ENCODE peak calls at places on chromosome 2, in four cellular contexts. Z is T-helper 2 cell, J is IMR-90, M is amygdala. C is an unnamed sample.

GRCh38 chr2:120441744-120442471 is 96.0 kb downstream of the INHBB start:
- DNase-seq in Z (no peak), J (peak), M (peak), C (no peak)

GRCh38 chr2:20577495-20578235 is 73.2 kb downstream of the HS1BP3 start:
- DNase-seq in Z (no peak), J (peak), M (no peak), C (peak)

GRCh38 chr2:121790276-121790956 is 35.0 kb downstream of the TSN start:
- DNase-seq in Z (no peak), J (peak), M (no peak), C (peak)

GRCh38 chr2:167127135-167127534 is 238.9 kb downstream of the XIRP2 start:
- DNase-seq in Z (no peak), J (peak), M (no peak), C (peak)

GRCh38 chr2:70753978-70754377 is 14.0 kb downstream of the ADD2 start:
- DNase-seq in Z (no peak), J (no peak), M (no peak), C (no peak)

GRCh38 chr2:171778515-171778914 is 91.2 kb downstream of the DYNC1I2 start:
- DNase-seq in Z (no peak), J (no peak), M (no peak), C (no peak)

GRCh38 chr2:1633092-1633721 is 111.1 kb downstream of the PXDN start:
- DNase-seq in Z (no peak), J (peak), M (no peak), C (no peak)

GRCh38 chr2:10135296-10136089 is 13.0 kb downstream of the RRM2 start:
- DNase-seq in Z (no peak), J (peak), M (no peak), C (peak)

GRCh38 chr2:210503622-210504300 is 27.2 kb upstream of the LANCL1 start:
- DNase-seq in Z (no peak), J (no peak), M (no peak), C (peak)

GRCh38 chr2:70010222-70011111 is 49.0 kb upstream of the ASPRV1 start:
- DNase-seq in Z (no peak), J (no peak), M (no peak), C (no peak)

GRCh38 chr2:239824051-239824694 is 201.0 kb downstream of the NDUFA10 start:
- DNase-seq in Z (no peak), J (no peak), M (no peak), C (no peak)

GRCh38 chr2:181742908-181743722 is 62.8 kb upstream of the NEUROD1 start:
- DNase-seq in Z (no peak), J (peak), M (no peak), C (peak)

GRCh38 chr2:200471324-200471848 is 38.5 kb downstream of the KCTD18 start:
- DNase-seq in Z (no peak), J (no peak), M (no peak), C (peak)

GRCh38 chr2:11048335-11049008 is 106.8 kb upstream of the SLC66A3 start:
- DNase-seq in Z (no peak), J (no peak), M (no peak), C (no peak)

GRCh38 chr2:54538537-54538936 is 82.4 kb downstream of the SPTBN1 start:
- DNase-seq in Z (no peak), J (no peak), M (no peak), C (no peak)

GRCh38 chr2:64313311-64313710 is 140.7 kb upstream of the LGALSL start:
- DNase-seq in Z (no peak), J (no peak), M (no peak), C (no peak)

GRCh38 chr2:31660165-31660564 is 79.4 kb upstream of the SRD5A2 start:
- DNase-seq in Z (no peak), J (no peak), M (no peak), C (no peak)

GRCh38 chr2:133755515-133756311 is 187.4 kb upstream of the NCKAP5 start:
- DNase-seq in Z (no peak), J (peak), M (no peak), C (peak)

GRCh38 chr2:241762933-241763369 is 13.7 kb upstream of the GAL3ST2 start:
- DNase-seq in Z (no peak), J (no peak), M (no peak), C (no peak)

GRCh38 chr2:86216577-86217555 is 17.6 kb downstream of the MRPL35 start:
- DNase-seq in Z (no peak), J (no peak), M (no peak), C (peak)

GRCh38 chr2:151878655-151879563 is 50.7 kb upstream of the ARL5A start:
- DNase-seq in Z (no peak), J (no peak), M (no peak), C (peak)

GRCh38 chr2:2889141-2889540 is 488.5 kb downstream of the EIPR1 start:
- DNase-seq in Z (no peak), J (no peak), M (no peak), C (no peak)

GRCh38 chr2:111975053-111975552 is 76.7 kb downstream of the MERTK start:
- DNase-seq in Z (no peak), J (peak), M (no peak), C (peak)

GRCh38 chr2:85541753-85542457 is 2.9 kb downstream of the MAT2A start:
- DNase-seq in Z (no peak), J (no peak), M (no peak), C (no peak)

GRCh38 chr2:52904511-52904910 is 863.1 kb upstream of the CHAC2 start:
- DNase-seq in Z (no peak), J (peak), M (no peak), C (no peak)

GRCh38 chr2:233470007-233470687 is 96.4 kb downstream of the USP40 start:
- DNase-seq in Z (no peak), J (no peak), M (peak), C (no peak)

GRCh38 chr2:101630224-101630949 is 67.1 kb upstream of the MAP4K4 start:
- DNase-seq in Z (no peak), J (no peak), M (no peak), C (no peak)

GRCh38 chr2:20190862-20191713 is 33.8 kb downstream of the SDC1 start:
- DNase-seq in Z (no peak), J (no peak), M (no peak), C (peak)

C was measured in EL.